ENCODE peak calls at places on chromosomes 1 and 21, in four cellular contexts. Z, M, D and G are unnamed samples.

GRCh38 chr1:230382060-230382491 is 44.1 kb downstream of the PGBD5 start:
- DNase-seq in Z (peak), M (no peak), D (no peak), G (no peak)

GRCh38 chr1:217253351-217253750 is 377.5 kb downstream of the GPATCH2 start:
- DNase-seq in Z (no peak), M (no peak), D (no peak), G (no peak)

GRCh38 chr1:53848025-53848424 is 9.9 kb upstream of the NDC1 start:
- DNase-seq in Z (no peak), M (peak), D (no peak), G (no peak)

GRCh38 chr1:29105822-29106221 is 17.9 kb downstream of the TMEM200B start:
- DNase-seq in Z (no peak), M (no peak), D (peak), G (no peak)

GRCh38 chr21:45848352-45848751 is 133.2 kb upstream of the COL6A1 start:
- DNase-seq in Z (no peak), M (no peak), D (no peak), G (no peak)

GRCh38 chr1:60345621-60346020 is 272.1 kb upstream of the C1orf87 start:
- DNase-seq in Z (no peak), M (peak), D (no peak), G (peak)

GRCh38 chr1:169118227-169118626 is 11.7 kb downstream of the ATP1B1 start:
- DNase-seq in Z (no peak), M (no peak), D (no peak), G (no peak)

GRCh38 chr1:90839323-90839722 is 122.2 kb upstream of the BARHL2 start:
- DNase-seq in Z (no peak), M (no peak), D (no peak), G (no peak)

GRCh38 chr1:66330711-66331110 is 203.2 kb upstream of the SGIP1 start:
- DNase-seq in Z (no peak), M (peak), D (no peak), G (no peak)

GRCh38 chr1:147417024-147417423 is 124.3 kb upstream of the BCL9 start:
- DNase-seq in Z (no peak), M (no peak), D (no peak), G (no peak)

GRCh38 chr1:23544444-23545389 is 13.7 kb upstream of the E2F2 start:
- DNase-seq in Z (peak), M (peak), D (peak), G (peak)

GRCh38 chr1:69129538-69129937 is 438.2 kb upstream of the LRRC7 start:
- DNase-seq in Z (no peak), M (no peak), D (no peak), G (no peak)

GRCh38 chr1:205774277-205775014 is 836 bp downstream of the RAB29 start:
- DNase-seq in Z (peak), M (peak), D (no peak), G (peak)

GRCh38 chr1:99685516-99686180 is 39.7 kb downstream of the PALMD start:
- DNase-seq in Z (peak), M (peak), D (peak), G (peak)

GRCh38 chr1:209589440-209589839 is 5.9 kb downstream of the CAMK1G start:
- DNase-seq in Z (no peak), M (no peak), D (no peak), G (no peak)

GRCh38 chr21:28325618-28326017 is 667.1 kb downstream of the LTN1 start:
- DNase-seq in Z (no peak), M (no peak), D (no peak), G (no peak)

DNA sequence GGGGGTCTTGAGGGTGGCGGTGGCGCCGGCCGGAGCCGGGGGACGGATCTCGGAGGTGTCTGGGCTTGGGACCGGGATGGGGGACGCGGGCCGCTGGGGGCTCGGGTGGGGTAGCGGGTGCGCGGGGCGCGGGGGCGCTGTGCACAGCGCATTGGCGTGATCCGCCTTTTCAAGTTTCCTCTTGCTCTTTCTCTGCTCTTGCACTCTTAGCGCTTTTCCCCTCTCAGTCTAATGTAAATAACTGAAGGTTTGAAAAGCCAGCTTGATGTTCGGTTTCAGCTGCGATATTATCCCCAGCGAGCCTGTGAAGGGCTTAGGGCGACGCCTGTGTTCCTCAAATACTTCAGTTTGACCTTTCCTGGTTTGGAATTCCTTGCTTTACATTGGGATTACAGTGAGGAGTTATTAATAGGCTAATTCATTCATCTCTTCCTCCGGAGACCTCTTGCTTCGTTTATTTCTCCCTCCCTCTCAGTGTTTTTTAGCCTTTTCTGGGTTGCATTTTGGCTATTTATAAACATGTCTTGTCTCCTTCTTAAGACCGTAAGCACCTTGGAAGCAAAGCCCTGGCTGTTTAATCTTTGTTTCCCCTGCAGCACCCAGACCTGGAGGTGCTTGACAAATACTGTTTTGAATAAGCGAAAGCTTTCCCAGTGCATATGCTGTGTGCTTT is 673 bp downstream of the RAB4A start:
- DNase-seq in Z (peak), M (no peak), D (no peak), G (peak)
- TF ChIP-seq CTCF in Z (peak), M (no peak), D (no peak), G (no peak)

DNA sequence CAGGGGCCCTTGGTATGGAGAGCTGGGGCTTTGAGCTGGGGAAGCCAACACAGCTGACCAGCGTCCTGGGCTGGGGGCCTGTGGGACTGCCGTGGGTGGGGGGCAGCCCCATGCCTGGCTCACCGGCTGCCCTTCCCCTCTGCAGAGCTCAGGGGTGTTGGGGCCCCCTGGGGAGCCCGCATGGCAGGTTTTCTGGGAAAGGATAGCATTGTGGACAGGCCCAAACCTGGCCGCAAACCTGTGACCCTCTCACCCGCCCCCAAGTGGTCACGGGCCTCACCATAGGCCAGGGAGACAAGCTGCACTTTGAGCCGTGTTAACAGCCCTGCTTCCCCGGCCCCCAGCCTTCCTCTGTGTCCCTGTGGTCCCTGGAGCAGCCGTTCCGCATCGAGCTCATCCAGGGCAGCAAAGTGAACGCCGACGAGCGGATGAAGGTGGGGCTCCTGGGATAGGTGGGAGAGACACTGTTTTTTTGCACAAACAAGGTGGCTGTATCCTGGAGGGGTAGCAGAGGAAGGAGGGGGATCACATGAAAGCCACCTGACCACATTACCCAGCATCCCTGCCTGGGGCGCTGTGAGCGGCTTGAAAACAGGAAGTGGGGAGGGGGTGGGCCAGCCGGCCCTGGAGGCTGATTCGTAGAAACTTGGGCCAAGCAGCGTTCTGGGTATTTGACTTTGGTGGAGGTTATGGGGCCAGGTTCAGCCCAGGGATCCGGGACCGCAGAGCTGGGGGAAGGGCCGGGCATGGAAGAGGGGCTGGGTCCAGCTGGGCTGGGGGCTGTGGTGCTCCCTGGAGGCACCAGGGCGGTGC is 65.9 kb downstream of the PIK3CD start:
- DNase-seq in Z (peak), M (no peak), D (no peak), G (no peak)
- H3K4me3 ChIP-seq in Z (no peak), M (no peak), D (no peak), G (no peak)

GRCh38 chr1:95252422-95252821 is 18.4 kb downstream of the RWDD3 start:
- DNase-seq in Z (no peak), M (no peak), D (no peak), G (no peak)
- TF ChIP-seq CTCF in Z (no peak), M (no peak), D (no peak), G (no peak)

GRCh38 chr21:42222386-42222785 is 3.4 kb downstream of the ABCG1 start:
- DNase-seq in Z (no peak), M (no peak), D (no peak), G (no peak)

GRCh38 chr21:42219606-42220137 is 732 bp downstream of the ABCG1 start:
- DNase-seq in Z (peak), M (no peak), D (no peak), G (peak)

GRCh38 chr21:42218836-42219605 is at the start of gene ABCG1:
- DNase-seq in Z (peak), M (peak), D (peak), G (peak)

GRCh38 chr21:42221581-42222345 is 2.8 kb downstream of the ABCG1 start:
- DNase-seq in Z (no peak), M (peak), D (no peak), G (no peak)

DNA sequence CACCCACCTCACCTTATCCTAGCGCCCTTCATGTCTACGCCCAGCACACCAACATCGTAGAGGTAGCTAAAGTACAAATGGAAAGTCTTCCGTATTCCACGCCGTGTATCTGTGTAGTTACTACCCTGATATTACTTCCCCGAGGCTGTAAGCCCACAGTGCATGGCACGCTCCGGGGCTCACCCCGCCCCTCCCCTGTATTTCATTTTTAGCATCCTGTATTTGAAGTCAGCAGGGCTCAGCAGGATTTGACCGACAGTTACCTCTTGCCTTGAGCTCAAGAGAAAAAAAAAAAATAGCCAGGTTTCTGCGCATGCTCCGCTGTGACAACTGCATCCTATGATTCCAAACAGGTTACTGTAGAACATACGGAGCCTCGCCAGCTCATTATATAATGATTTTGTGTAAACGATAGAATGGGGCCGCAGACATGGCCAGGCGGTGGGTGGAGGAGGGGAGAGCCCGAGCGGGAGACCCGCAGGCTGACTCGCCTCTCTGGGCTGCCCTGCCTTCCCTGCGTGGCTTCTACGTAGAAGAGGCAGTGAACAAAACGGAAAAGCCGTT is 1.3 kb downstream of the ABCG1 start:
- DNase-seq in Z (peak), M (peak), D (peak), G (peak)
- H3K4me3 ChIP-seq in Z (peak), M (peak), D (peak), G (peak)

GRCh38 chr1:2875677-2876531 is 74.4 kb upstream of the TTC34 start:
- DNase-seq in Z (no peak), M (no peak), D (no peak), G (peak)
- TF ChIP-seq CTCF in Z (no peak), M (no peak), D (no peak), G (no peak)

GRCh38 chr1:234997201-234998173 is 131.2 kb downstream of the TOMM20 start:
- DNase-seq in Z (peak), M (peak), D (peak), G (peak)
- H3K4me3 ChIP-seq in Z (no peak), M (no peak), D (peak), G (peak)

GRCh38 chr1:220119043-220119512 is 25.1 kb downstream of the IARS2 start:
- DNase-seq in Z (no peak), M (peak), D (no peak), G (no peak)

GRCh38 chr1:220121791-220122530 is 28.0 kb downstream of the IARS2 start:
- DNase-seq in Z (no peak), M (no peak), D (no peak), G (no peak)

GRCh38 chr1:220124542-220124941 is 30.6 kb downstream of the IARS2 start:
- DNase-seq in Z (no peak), M (peak), D (no peak), G (peak)

GRCh38 chr1:220127076-220127475 is 33.1 kb downstream of the IARS2 start:
- DNase-seq in Z (no peak), M (no peak), D (no peak), G (no peak)

DNA sequence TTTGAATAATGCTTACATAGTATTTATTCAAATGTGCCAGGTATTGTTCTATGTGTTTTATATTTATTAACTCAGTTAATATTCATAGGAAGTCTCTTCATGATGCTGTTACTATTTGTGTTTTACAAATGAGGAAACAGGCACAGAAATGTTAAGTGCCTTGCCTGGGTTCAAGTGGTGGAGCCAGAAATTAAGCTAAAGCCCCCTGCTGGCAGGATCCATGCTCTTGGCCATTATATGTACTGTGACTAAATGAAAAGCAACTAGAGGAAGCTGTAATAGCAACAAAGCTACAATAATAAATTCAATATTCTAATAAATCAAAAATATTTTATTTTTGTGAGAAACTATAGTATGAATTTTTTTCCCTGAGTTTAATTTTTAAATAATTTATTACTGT is 30.0 kb downstream of the IARS2 start:
- DNase-seq in Z (no peak), M (peak), D (no peak), G (no peak)
- TF ChIP-seq CTCF in Z (peak), M (peak), D (peak), G (peak)

GRCh38 chr1:223714421-223714724 is 2.0 kb downstream of the CAPN2 start:
- DNase-seq in Z (no peak), M (no peak), D (no peak), G (no peak)
- H3K4me3 ChIP-seq in Z (no peak), M (peak), D (peak), G (peak)

GRCh38 chr1:221274373-221274772 is 395.1 kb downstream of the HLX start:
- DNase-seq in Z (no peak), M (no peak), D (no peak), G (no peak)

GRCh38 chr1:221268295-221268694 is 389.1 kb downstream of the HLX start:
- DNase-seq in Z (no peak), M (peak), D (no peak), G (peak)

GRCh38 chr1:221271696-221272095 is 392.5 kb downstream of the HLX start:
- DNase-seq in Z (no peak), M (no peak), D (no peak), G (no peak)

GRCh38 chr1:221276911-221277310 is 397.7 kb downstream of the HLX start:
- DNase-seq in Z (no peak), M (no peak), D (no peak), G (no peak)

DNA sequence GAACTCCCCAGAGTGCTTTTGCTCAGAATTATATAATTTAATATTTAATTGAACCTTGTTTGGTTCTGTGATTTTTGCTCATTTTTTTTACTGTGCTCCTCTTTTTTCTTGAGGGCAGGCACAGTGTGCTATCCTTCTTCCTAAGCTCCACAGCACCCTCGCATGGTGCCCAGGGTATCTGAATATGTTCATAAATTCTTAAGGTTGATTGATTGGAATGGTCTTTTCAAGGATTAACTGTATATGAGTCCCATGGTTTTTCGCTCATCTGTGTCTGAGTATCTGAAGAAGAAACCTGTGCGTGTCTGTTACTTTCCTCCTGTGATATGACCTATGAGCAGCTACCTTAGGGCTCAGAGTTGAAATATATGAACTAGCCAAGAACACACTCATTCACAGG is 393.7 kb downstream of the HLX start:
- DNase-seq in Z (no peak), M (peak), D (no peak), G (peak)
- TF ChIP-seq CTCF in Z (peak), M (no peak), D (no peak), G (no peak)